ENCODE peak calls at places on chromosome 19, in six cellular contexts. One of them, this sample, is unnamed.

GRCh38 chr19:45953676-45954075 is 20.0 kb downstream of the NOVA2 start:
- DNase-seq in K562: no peak
- DNase-seq in uterus: no peak
- DNase-seq in RWPE1: no peak
- DNase-seq in stimulated activated naive CD8-positive, alpha-beta T cell treated with anti-CD3 and anti-CD28 coated beads, Interleukin-15, amount 100 ng/mL, for 72 hours: no peak
- DNase-seq in cardiac fibroblast: no peak
- DNase-seq in this sample: no peak

GRCh38 chr19:33767898-33768413 is 28.7 kb upstream of the KCTD15 start:
- DNase-seq in K562: peak
- DNase-seq in stimulated activated naive CD8-positive, alpha-beta T cell treated with anti-CD3 and anti-CD28 coated beads, Interleukin-15, amount 100 ng/mL, for 72 hours: no peak
- DNase-seq in cardiac fibroblast: peak
- DNase-seq in uterus: no peak
- DNase-seq in RWPE1: no peak
- DNase-seq in this sample: no peak

GRCh38 chr19:3123088-3123721 is 12.6 kb upstream of the GNA15 start:
- DNase-seq in uterus: no peak
- DNase-seq in stimulated activated naive CD8-positive, alpha-beta T cell treated with anti-CD3 and anti-CD28 coated beads, Interleukin-15, amount 100 ng/mL, for 72 hours: no peak
- DNase-seq in K562: no peak
- DNase-seq in cardiac fibroblast: no peak
- DNase-seq in RWPE1: no peak
- DNase-seq in this sample: peak

GRCh38 chr19:41225238-41226052 is 6.4 kb downstream of the AXL start:
- DNase-seq in cardiac fibroblast: peak
- DNase-seq in uterus: peak
- DNase-seq in RWPE1: peak
- DNase-seq in K562: peak
- DNase-seq in stimulated activated naive CD8-positive, alpha-beta T cell treated with anti-CD3 and anti-CD28 coated beads, Interleukin-15, amount 100 ng/mL, for 72 hours: peak
- DNase-seq in this sample: no peak

GRCh38 chr19:17108453-17108784 is 32.8 kb downstream of the MYO9B start:
- DNase-seq in cardiac fibroblast: no peak
- DNase-seq in K562: no peak
- DNase-seq in RWPE1: no peak
- DNase-seq in stimulated activated naive CD8-positive, alpha-beta T cell treated with anti-CD3 and anti-CD28 coated beads, Interleukin-15, amount 100 ng/mL, for 72 hours: no peak
- DNase-seq in uterus: no peak
- DNase-seq in this sample: no peak

GRCh38 chr19:8074501-8074900 is 21.9 kb downstream of the CCL25 start:
- DNase-seq in cardiac fibroblast: no peak
- DNase-seq in uterus: no peak
- DNase-seq in K562: no peak
- DNase-seq in stimulated activated naive CD8-positive, alpha-beta T cell treated with anti-CD3 and anti-CD28 coated beads, Interleukin-15, amount 100 ng/mL, for 72 hours: no peak
- DNase-seq in RWPE1: no peak
- DNase-seq in this sample: no peak

GRCh38 chr19:11096210-11096841 is 7.1 kb downstream of the LDLR start:
- DNase-seq in stimulated activated naive CD8-positive, alpha-beta T cell treated with anti-CD3 and anti-CD28 coated beads, Interleukin-15, amount 100 ng/mL, for 72 hours: peak
- DNase-seq in RWPE1: no peak
- DNase-seq in cardiac fibroblast: peak
- DNase-seq in uterus: peak
- DNase-seq in K562: no peak
- DNase-seq in this sample: peak

GRCh38 chr19:50926144-50926543 is 14.9 kb upstream of the KLK4 start:
- DNase-seq in RWPE1: no peak
- DNase-seq in stimulated activated naive CD8-positive, alpha-beta T cell treated with anti-CD3 and anti-CD28 coated beads, Interleukin-15, amount 100 ng/mL, for 72 hours: no peak
- DNase-seq in cardiac fibroblast: no peak
- DNase-seq in K562: no peak
- DNase-seq in uterus: no peak
- DNase-seq in this sample: no peak

GRCh38 chr19:6760606-6761005 is 6.6 kb downstream of the SH2D3A start:
- DNase-seq in uterus: no peak
- DNase-seq in K562: no peak
- DNase-seq in RWPE1: no peak
- DNase-seq in stimulated activated naive CD8-positive, alpha-beta T cell treated with anti-CD3 and anti-CD28 coated beads, Interleukin-15, amount 100 ng/mL, for 72 hours: no peak
- DNase-seq in cardiac fibroblast: no peak
- DNase-seq in this sample: no peak

GRCh38 chr19:3510727-3511126 is 4.6 kb downstream of the FZR1 start:
- DNase-seq in stimulated activated naive CD8-positive, alpha-beta T cell treated with anti-CD3 and anti-CD28 coated beads, Interleukin-15, amount 100 ng/mL, for 72 hours: no peak
- DNase-seq in RWPE1: no peak
- DNase-seq in K562: no peak
- DNase-seq in uterus: no peak
- DNase-seq in cardiac fibroblast: no peak
- DNase-seq in this sample: no peak

This sample was measured in GM06990.